ENCODE peak calls at places on chromosome 14, in eight cellular contexts. E is fibroblast of pulmonary artery, A is AG04450, F is BE2C, O is colonic mucosa, I is choroid plexus epithelial cell, R is glutamatergic neuron, N is ascending aorta. L is an unnamed sample.

GRCh38 chr14:106551265-106551664 is 1024.9 kb downstream of the TMEM121 start:
- DNase-seq in R (no peak), O (no peak), I (no peak), A (no peak), E (no peak), F (no peak), N (no peak), L (no peak)

GRCh38 chr14:87131879-87132278 is 861.1 kb downstream of the GALC start:
- DNase-seq in A (no peak), I (no peak), O (no peak), F (no peak), N (no peak), R (no peak), E (no peak), L (no peak)

GRCh38 chr14:75579882-75580281 is 1.5 kb downstream of the FLVCR2 start:
- DNase-seq in N (no peak), A (no peak), O (no peak), R (no peak), E (peak), I (no peak), F (no peak), L (no peak)

GRCh38 chr14:81313775-81314429 is 86.2 kb downstream of the STON2 start:
- DNase-seq in R (no peak), I (no peak), A (no peak), E (no peak), N (no peak), F (no peak), O (no peak), L (no peak)

GRCh38 chr14:70995671-70996070 is 88.4 kb downstream of the PCNX1 start:
- DNase-seq in N (no peak), F (no peak), I (peak), O (peak), R (peak), E (no peak), A (no peak), L (no peak)

GRCh38 chr14:101060171-101060601 is 156.7 kb upstream of the RTL1 start:
- DNase-seq in R (peak), A (no peak), N (no peak), F (peak), O (no peak), E (no peak), I (no peak), L (no peak)

GRCh38 chr14:27995688-27996087 is 770.9 kb upstream of the FOXG1 start:
- DNase-seq in I (no peak), A (no peak), O (peak), F (no peak), R (no peak), N (no peak), E (no peak), L (no peak)

GRCh38 chr14:89681086-89682018 is 264.3 kb upstream of the FOXN3 start:
- DNase-seq in E (no peak), N (no peak), A (no peak), F (no peak), R (no peak), I (no peak), O (no peak), L (no peak)

GRCh38 chr14:101359221-101360044 is 201.9 kb upstream of the DIO3 start:
- DNase-seq in A (no peak), I (peak), O (peak), F (no peak), N (no peak), E (no peak), R (no peak), L (peak)

GRCh38 chr14:69543341-69544249 is 31.1 kb downstream of the CCDC177 start:
- DNase-seq in F (peak), R (peak), O (peak), E (peak), A (peak), I (peak), N (peak), L (no peak)

GRCh38 chr14:67526676-67527459 is 6.2 kb upstream of the PLEKHH1 start:
- DNase-seq in E (peak), R (peak), F (peak), N (no peak), A (no peak), O (peak), I (peak), L (no peak)

GRCh38 chr14:20332946-20333782 is at the start of gene CCNB1IP1:
- DNase-seq in N (peak), E (peak), I (peak), A (peak), R (peak), O (peak), F (peak), L (no peak)

GRCh38 chr14:20331048-20331613 is 1.9 kb downstream of the CCNB1IP1 start:
- DNase-seq in N (no peak), R (no peak), F (no peak), A (no peak), O (no peak), I (no peak), E (no peak), L (no peak)

GRCh38 chr14:20329355-20329754 is 3.7 kb downstream of the CCNB1IP1 start:
- DNase-seq in N (no peak), F (no peak), O (no peak), R (no peak), A (no peak), E (no peak), I (no peak), L (no peak)

GRCh38 chr14:20334017-20334416 is 938 bp upstream of the CCNB1IP1 start:
- DNase-seq in O (no peak), F (no peak), E (no peak), A (no peak), R (no peak), N (no peak), I (no peak), L (no peak)

DNA sequence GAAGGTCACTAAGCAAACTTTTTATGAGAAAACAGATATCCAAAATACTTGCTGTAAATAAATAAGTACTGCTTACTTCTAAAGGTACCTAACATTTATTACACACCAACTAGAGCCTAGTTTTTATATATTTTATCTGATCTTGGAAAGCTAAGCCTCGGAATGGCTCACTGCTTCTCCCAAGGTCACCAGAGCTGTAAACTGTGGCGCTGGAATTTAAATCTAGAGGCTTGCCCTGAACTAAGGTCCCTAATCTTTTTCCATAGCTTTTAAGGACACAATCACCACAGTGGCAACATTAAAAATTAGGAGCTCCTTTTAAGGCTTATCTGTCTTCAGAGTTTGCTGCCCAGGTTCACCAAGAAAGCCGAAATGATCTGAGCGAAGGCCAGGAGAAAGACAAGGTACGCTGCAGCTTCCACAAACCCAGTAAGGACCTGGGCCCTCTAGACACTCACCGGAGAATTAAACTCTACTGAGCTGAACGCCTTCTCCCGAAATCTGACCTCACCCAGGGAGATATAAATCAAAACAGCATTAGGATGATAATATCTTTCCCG is 613 bp downstream of the CCNB1IP1 start:
- DNase-seq in R (no peak), O (peak), I (peak), F (no peak), E (peak), N (no peak), A (no peak), L (no peak)
- TF ChIP-seq CTCF in R (no peak), O (no peak), I (no peak), F (no peak), E (no peak), N (no peak), A (no peak), L (no peak)

DNA sequence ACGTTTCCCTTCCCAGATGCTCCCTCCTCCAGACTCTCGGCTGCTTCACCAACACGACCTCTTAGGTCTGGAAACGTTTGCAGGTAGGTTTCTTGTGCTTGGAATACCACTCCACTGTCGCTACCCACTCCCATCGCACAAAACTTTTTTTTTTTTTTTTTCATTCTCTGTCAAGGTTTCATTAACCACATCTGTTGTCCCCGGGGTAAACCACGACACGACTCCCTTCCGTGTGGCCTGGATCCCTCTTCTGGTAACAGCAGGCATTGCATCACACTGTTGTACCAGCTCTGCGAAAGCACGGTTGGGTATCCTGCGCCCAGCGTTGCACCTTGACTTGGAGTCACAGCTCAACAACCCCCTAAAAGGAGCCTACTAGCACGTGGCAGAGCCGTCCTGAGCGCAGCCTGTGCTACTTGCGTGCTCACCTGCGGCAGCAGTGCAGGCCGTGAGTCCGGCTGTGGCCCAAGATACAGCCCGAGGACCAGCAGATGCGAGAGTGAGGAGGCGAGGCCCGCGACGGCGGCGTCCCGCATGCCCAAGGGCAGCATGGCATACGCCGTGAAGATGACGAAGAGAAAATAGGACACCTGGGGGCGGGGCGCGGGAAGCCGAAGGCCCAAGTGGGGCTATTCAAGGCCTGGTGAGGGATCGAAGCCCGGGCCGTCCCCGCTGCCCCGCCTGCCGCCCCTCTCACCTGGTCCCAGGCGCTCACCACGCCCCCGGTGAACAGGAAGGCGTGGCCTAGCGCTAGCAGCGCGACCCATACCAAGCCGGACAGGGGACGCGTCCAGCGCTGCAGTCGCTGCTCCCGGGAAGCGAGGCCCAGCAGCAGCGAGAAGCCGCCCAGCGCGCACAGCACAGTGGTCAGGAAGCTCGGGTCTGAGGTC is 2.5 kb downstream of the ADCY4 start:
- DNase-seq in O (peak), E (peak), N (no peak), A (no peak), R (peak), F (peak), I (peak), L (no peak)
- TF ChIP-seq CTCF in O (peak), E (peak), N (peak), A (peak), R (peak), F (peak), I (peak), L (peak)

GRCh38 chr14:50310445-50310844 is 1.6 kb downstream of the L2HGDH start:
- DNase-seq in I (no peak), A (no peak), O (no peak), N (no peak), E (no peak), R (no peak), F (no peak), L (no peak)

GRCh38 chr14:50311974-50312733 is at the start of the genes DMAC2L and L2HGDH:
- DNase-seq in I (peak), F (peak), N (peak), A (peak), E (peak), O (peak), R (peak), L (peak)

GRCh38 chr14:50312734-50313054 is 570 bp downstream of the DMAC2L start:
- DNase-seq in E (no peak), A (no peak), I (peak), F (no peak), O (no peak), N (no peak), R (no peak), L (no peak)

GRCh38 chr14:50308363-50308762 is 3.7 kb downstream of the L2HGDH start:
- DNase-seq in R (no peak), N (no peak), A (no peak), I (no peak), O (no peak), F (no peak), E (no peak), L (no peak)

GRCh38 chr14:50311337-50311973 is 574 bp downstream of the L2HGDH start:
- DNase-seq in A (no peak), R (no peak), E (no peak), O (peak), I (peak), F (no peak), N (no peak), L (no peak)
- TF ChIP-seq CTCF in A (peak), R (no peak), E (peak), O (peak), I (peak), F (peak), N (peak), L (peak)

GRCh38 chr14:64059454-64060198 is 206.8 kb downstream of the SYNE2 start:
- DNase-seq in N (no peak), F (no peak), O (no peak), A (no peak), E (no peak), R (no peak), I (no peak), L (no peak)

GRCh38 chr14:64061706-64062105 is 208.9 kb downstream of the SYNE2 start:
- DNase-seq in F (no peak), A (no peak), E (no peak), R (no peak), I (no peak), N (no peak), O (no peak), L (no peak)

GRCh38 chr14:64061115-64061514 is 208.3 kb downstream of the SYNE2 start:
- DNase-seq in F (no peak), A (no peak), E (no peak), I (no peak), O (no peak), N (no peak), R (no peak), L (no peak)

GRCh38 chr14:64060199-64060545 is 207.4 kb downstream of the SYNE2 start:
- DNase-seq in O (peak), N (no peak), E (no peak), I (no peak), F (no peak), R (no peak), A (no peak), L (no peak)

GRCh38 chr14:64060648-64061096 is 207.9 kb downstream of the SYNE2 start:
- DNase-seq in E (peak), N (no peak), I (peak), O (peak), A (no peak), F (peak), R (peak), L (no peak)
- TF ChIP-seq CTCF in E (peak), N (peak), I (peak), O (peak), A (peak), F (peak), R (peak), L (peak)

GRCh38 chr14:97446087-97446486 is 648.9 kb downstream of the VRK1 start:
- DNase-seq in A (no peak), F (no peak), O (no peak), N (no peak), E (no peak), I (no peak), R (no peak), L (no peak)
- TF ChIP-seq CTCF in A (no peak), F (no peak), O (no peak), N (no peak), E (no peak), I (no peak), R (no peak), L (no peak)

DNA sequence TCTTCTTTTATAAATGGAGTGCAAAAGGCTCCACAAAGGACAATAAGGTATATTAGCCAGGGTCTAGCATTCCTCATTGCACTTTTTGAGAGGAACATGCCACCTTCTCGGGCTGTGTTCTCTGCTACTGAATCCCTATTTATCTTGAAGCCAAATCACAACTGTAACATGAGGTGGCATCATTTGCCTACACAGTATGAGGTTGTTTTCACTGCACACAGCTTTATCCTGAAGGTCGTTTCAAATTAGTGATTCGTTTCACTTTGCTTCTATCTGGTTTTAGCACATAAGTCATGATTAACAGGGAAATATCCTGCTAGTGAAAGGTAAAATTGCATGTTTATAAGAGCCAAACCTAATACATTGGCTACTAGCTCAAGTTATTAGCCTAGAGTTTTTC is 153.8 kb downstream of the SLC35F4 start:
- DNase-seq in E (no peak), F (no peak), O (no peak), I (peak), N (no peak), A (no peak), R (no peak), L (no peak)
- TF ChIP-seq CTCF in E (no peak), F (no peak), O (no peak), I (no peak), N (no peak), A (no peak), R (no peak), L (no peak)

GRCh38 chr14:103604620-103605019 is 24.4 kb upstream of the KLC1 start:
- DNase-seq in R (no peak), E (no peak), O (no peak), N (no peak), A (no peak), I (no peak), F (no peak), L (no peak)

GRCh38 chr14:103597623-103598372 is 31.2 kb upstream of the KLC1 start:
- DNase-seq in N (no peak), E (peak), A (peak), F (peak), O (no peak), R (no peak), I (peak), L (peak)

GRCh38 chr14:103600503-103600902 is 28.5 kb upstream of the KLC1 start:
- DNase-seq in O (no peak), A (no peak), R (no peak), E (no peak), I (no peak), N (no peak), F (no peak), L (no peak)
- TF ChIP-seq CTCF in O (no peak), A (no peak), R (no peak), E (no peak), I (no peak), N (no peak), F (no peak), L (no peak)

GRCh38 chr14:23633160-23633701 is 2.9 kb upstream of the DHRS2 start:
- DNase-seq in I (peak), N (no peak), A (no peak), O (no peak), F (no peak), E (no peak), R (no peak), L (no peak)
- TF ChIP-seq CTCF in I (peak), N (no peak), A (no peak), O (no peak), F (no peak), E (no peak), R (peak), L (no peak)

GRCh38 chr14:99201351-99202073 is 70.5 kb downstream of the BCL11B start:
- DNase-seq in I (no peak), R (no peak), O (no peak), N (no peak), E (no peak), A (no peak), F (no peak), L (no peak)
- TF ChIP-seq CTCF in I (no peak), R (no peak), O (no peak), N (no peak), E (no peak), A (no peak), F (no peak), L (no peak)